ENCODE peak calls at places on chromosomes 13 and 19, in five cellular contexts. G is Calu3; B is CD4-positive, CD25-positive, alpha-beta regulatory T cell; O is NCI-H1092 treated with DMSO at 0.1 percent for 48 hours; J is right cardiac atrium. P is an unnamed sample.

GRCh38 chr19:51887522-51888498 is at the start of gene ZNF577:
- DNase-seq in G (peak; percentile 95), O (no peak), J (peak; percentile 92), B (peak; percentile 1), P (no peak)

GRCh38 chr19:660793-661426 is 2.1 kb downstream of the RNF126 start:
- DNase-seq in G (no peak), B (no peak), O (no peak), J (no peak), P (no peak)

GRCh38 chr13:44230736-44231135 is 142.9 kb upstream of the SERP2 start:
- DNase-seq in O (no peak), G (no peak), J (no peak), B (no peak), P (no peak)

GRCh38 chr13:31037351-31037750 is 104.9 kb downstream of the TEX26 start:
- DNase-seq in J (no peak), O (no peak), B (no peak), G (no peak), P (no peak)

GRCh38 chr13:32823597-32823996 is 192.6 kb upstream of the KL start:
- DNase-seq in G (no peak), J (no peak), O (no peak), B (no peak), P (no peak)

GRCh38 chr13:89401209-89401810 is 1730.1 kb downstream of the SLITRK5 start:
- DNase-seq in J (no peak), G (no peak), O (no peak), B (no peak), P (no peak)

GRCh38 chr19:7852851-7853759 is 21.1 kb downstream of the PRR36 start:
- DNase-seq in G (peak; percentile 93), J (peak; percentile 62), O (peak; percentile 78), B (peak; percentile 50), P (peak; percentile 76)

GRCh38 chr19:41711376-41712261 is 3.2 kb downstream of the CEACAM5 start:
- DNase-seq in G (no peak), B (no peak), J (no peak), O (no peak), P (no peak)

GRCh38 chr19:6800991-6801396 is 28.5 kb downstream of the VAV1 start:
- DNase-seq in G (peak; percentile 79), O (no peak), J (no peak), B (no peak), P (peak; percentile 53)

GRCh38 chr19:50500753-50501151 is 10.2 kb downstream of the JOSD2 start:
- DNase-seq in O (no peak), J (peak; percentile 77), G (no peak), B (no peak), P (no peak)

GRCh38 chr19:10899171-10899653 is 27.9 kb downstream of the CARM1 start:
- DNase-seq in B (no peak), O (peak; percentile 23), J (peak; percentile 47), G (peak; percentile 70), P (no peak)

GRCh38 chr19:4518345-4519171 is at the start of gene PLIN4:
- DNase-seq in J (peak; percentile 83), B (no peak), G (no peak), O (no peak), P (no peak)

GRCh38 chr19:2259331-2259730 is 3.1 kb upstream of the JSRP1 start:
- DNase-seq in B (no peak), J (no peak), O (no peak), G (no peak), P (peak; percentile 6)

GRCh38 chr19:35755550-35756371 is 1.1 kb downstream of the HSPB6 start:
- DNase-seq in B (peak; percentile 56), J (peak; percentile 94), O (no peak), G (no peak), P (no peak)

GRCh38 chr13:45361596-45362206 is 20.7 kb upstream of the TPT1 start:
- DNase-seq in J (no peak), O (no peak), G (peak; percentile 59), B (no peak), P (no peak)

GRCh38 chr19:38629568-38629967 is 10.6 kb downstream of the EIF3K start:
- DNase-seq in G (no peak), O (no peak), B (no peak), J (no peak), P (no peak)

GRCh38 chr13:80473695-80474094 is 132.8 kb upstream of the SPRY2 start:
- DNase-seq in G (no peak), O (no peak), B (no peak), J (no peak), P (no peak)

GRCh38 chr13:51518847-51519246 is 65.4 kb upstream of the WDFY2 start:
- DNase-seq in B (no peak), O (no peak), G (no peak), J (no peak), P (no peak)

GRCh38 chr13:30142502-30143211 is 164.7 kb downstream of the KATNAL1 start:
- DNase-seq in J (no peak), G (peak; percentile 64), O (no peak), B (no peak), P (no peak)

GRCh38 chr13:44843403-44843802 is 145.9 kb downstream of the NUFIP1 start:
- DNase-seq in G (no peak), J (no peak), O (no peak), B (no peak), P (no peak)

GRCh38 chr19:51971624-51972023 is 15.0 kb downstream of the ZNF350 start:
- DNase-seq in O (no peak), G (peak; percentile 5), B (no peak), J (no peak), P (no peak)

GRCh38 chr19:35416331-35416730 is 31.7 kb upstream of the FFAR2 start:
- DNase-seq in J (no peak), G (no peak), O (no peak), B (no peak), P (no peak)

GRCh38 chr13:49603318-49603717 is 18.0 kb upstream of the RCBTB1 start:
- DNase-seq in J (no peak), O (no peak), G (no peak), B (no peak), P (no peak)

GRCh38 chr19:676343-677105 is at the start of gene FSTL3:
- DNase-seq in O (no peak), B (no peak), J (peak; percentile 73), G (no peak), P (no peak)

GRCh38 chr13:111398715-111399299 is 78.4 kb downstream of the TEX29 start:
- DNase-seq in G (no peak), B (no peak), J (no peak), O (no peak), P (no peak)

GRCh38 chr19:12841094-12841493 is 2.8 kb downstream of the MAST1 start:
- DNase-seq in B (no peak), O (no peak), G (no peak), J (no peak), P (no peak)

GRCh38 chr19:46919324-46919723 is 58.5 kb downstream of the ARHGAP35 start:
- DNase-seq in B (no peak), G (no peak), O (no peak), J (no peak), P (no peak)

GRCh38 chr13:28602580-28602979 is 56.4 kb upstream of the POMP start:
- DNase-seq in O (no peak), B (no peak), J (no peak), G (no peak), P (no peak)

GRCh38 chr19:6773323-6773931 is 919 bp downstream of the VAV1 start:
- DNase-seq in J (no peak), O (no peak), B (peak; percentile 40), G (no peak), P (peak; percentile 71)

GRCh38 chr13:101757446-101758039 is 305.1 kb downstream of the ITGBL1 start:
- DNase-seq in B (no peak), J (no peak), G (no peak), O (peak; percentile 78), P (peak; percentile 49)

GRCh38 chr19:13095934-13096890 is 6.4 kb downstream of the LYL1 start:
- DNase-seq in B (no peak), J (peak; percentile 51), G (no peak), O (no peak), P (no peak)

GRCh38 chr19:16332991-16333624 is 8.5 kb downstream of the KLF2 start:
- DNase-seq in B (no peak), J (no peak), G (no peak), O (no peak), P (no peak)

GRCh38 chr13:91277013-91277676 is 70.3 kb upstream of the MIR17HG start:
- DNase-seq in B (no peak), O (no peak), J (no peak), G (no peak), P (no peak)

GRCh38 chr13:27960362-27961226 is 8.5 kb downstream of the CDX2 start:
- DNase-seq in G (peak; percentile 80), O (peak; percentile 72), J (peak; percentile 41), B (no peak), P (peak; percentile 10)

GRCh38 chr13:73722120-73722519 is 412.1 kb downstream of the KLF12 start:
- DNase-seq in G (no peak), B (no peak), J (no peak), O (peak; percentile 4), P (no peak)